ENCODE peak calls at places on chromosome 6, in seven cellular contexts. M is cardiac muscle cell, Y is mucosa of descending colon, D is breast epithelium, K is OCI-LY7, A is stomach, Z is H9. W is an unnamed sample. For H3K4me1, the result is how much of the 10 kb centered on the place peaks cover.

GRCh38 chr6:29964904-29965872 is 22.9 kb downstream of the HLA-A start:
- DNase-seq in M (peak), Z (peak), K (peak), D (peak), Y (peak), A (peak), W (peak)

GRCh38 chr6:97023982-97024381 is 99.5 kb downstream of the KLHL32 start:
- DNase-seq in A (no peak), Y (no peak), M (no peak), Z (no peak), D (no peak), K (no peak), W (no peak)

GRCh38 chr6:90072961-90073464 is 178.7 kb downstream of the GJA10 start:
- DNase-seq in Y (no peak), Z (no peak), A (no peak), M (no peak), D (no peak), K (no peak), W (no peak)

GRCh38 chr6:128139519-128139918 is 238.7 kb upstream of the THEMIS start:
- DNase-seq in D (no peak), Z (no peak), Y (no peak), K (no peak), M (no peak), A (no peak), W (no peak)

GRCh38 chr6:125953502-125953875 is 3.1 kb upstream of the HINT3 start:
- DNase-seq in Z (peak), A (peak), K (peak), Y (peak), D (no peak), M (no peak), W (peak)

GRCh38 chr6:129195666-129196065 is 312.7 kb downstream of the LAMA2 start:
- DNase-seq in D (no peak), M (no peak), A (no peak), Y (no peak), K (no peak), Z (no peak), W (no peak)

GRCh38 chr6:139126255-139126654 is 8.6 kb upstream of the HECA start:
- DNase-seq in K (no peak), A (no peak), M (no peak), D (no peak), Z (no peak), Y (no peak), W (no peak)

GRCh38 chr6:169046483-169047192 is 207.0 kb downstream of the THBS2 start:
- DNase-seq in K (no peak), D (no peak), A (no peak), Z (no peak), Y (no peak), M (no peak), W (no peak)

GRCh38 chr6:168884646-168885086 is 369.0 kb downstream of the THBS2 start:
- DNase-seq in Y (peak), K (peak), A (peak), Z (peak), D (peak), M (peak), W (peak)

GRCh38 chr6:170166511-170167122 is 124.3 kb downstream of the DLL1 start:
- DNase-seq in A (peak), M (no peak), Y (no peak), Z (no peak), D (no peak), K (no peak), W (peak)

GRCh38 chr6:52312461-52312860 is 27.9 kb upstream of the MCM3 start:
- DNase-seq in M (no peak), D (no peak), Z (no peak), K (no peak), A (no peak), Y (no peak), W (no peak)

GRCh38 chr6:2542858-2543218 is 207.9 kb downstream of the MYLK4 start:
- DNase-seq in Z (no peak), K (no peak), D (no peak), M (no peak), A (no peak), Y (peak), W (no peak)

GRCh38 chr6:133697666-133698065 is 191.2 kb upstream of the TCF21 start:
- DNase-seq in Y (no peak), D (no peak), A (no peak), Z (no peak), M (no peak), K (no peak), W (no peak)

GRCh38 chr6:119079288-119079809 is 885 bp upstream of the FAM184A start:
- DNase-seq in M (no peak), D (no peak), Y (peak), K (no peak), Z (no peak), A (no peak), W (no peak)

GRCh38 chr6:166005846-166006592 is 161.6 kb downstream of the TBXT start:
- DNase-seq in Y (peak), Z (peak), M (peak), D (no peak), A (peak), K (no peak), W (no peak)

GRCh38 chr6:111890981-111891380 is 17.7 kb upstream of the FYN start:
- DNase-seq in K (no peak), Z (no peak), A (no peak), Y (no peak), D (no peak), M (no peak), W (no peak)

GRCh38 chr6:102474041-102474807 is 1080.7 kb downstream of the GRIK2 start:
- DNase-seq in D (no peak), A (no peak), Z (no peak), M (no peak), K (no peak), Y (no peak), W (no peak)

GRCh38 chr6:115271001-115271400 is 789.7 kb downstream of the FRK start:
- DNase-seq in K (no peak), M (no peak), Z (no peak), Y (no peak), A (no peak), D (no peak), W (no peak)

GRCh38 chr6:17165383-17165782 is 63.5 kb downstream of the STMND1 start:
- DNase-seq in K (no peak), Y (no peak), D (no peak), M (no peak), Z (no peak), A (no peak), W (no peak)

GRCh38 chr6:35754452-35755321 is 17.9 kb downstream of the ARMC12 start:
- DNase-seq in Z (no peak), D (no peak), Y (no peak), M (no peak), A (no peak), K (no peak), W (no peak)

GRCh38 chr6:35750557-35750956 is 13.7 kb downstream of the ARMC12 start:
- DNase-seq in K (no peak), A (no peak), Z (no peak), M (no peak), Y (no peak), D (no peak), W (no peak)

GRCh38 chr6:35747877-35748276 is 11.0 kb downstream of the ARMC12 start:
- DNase-seq in Y (no peak), M (no peak), A (no peak), D (no peak), Z (no peak), K (no peak), W (no peak)

GRCh38 chr6:35752330-35752729 is 15.5 kb downstream of the ARMC12 start:
- DNase-seq in K (no peak), Z (no peak), Y (no peak), A (no peak), D (no peak), M (no peak), W (no peak)

DNA sequence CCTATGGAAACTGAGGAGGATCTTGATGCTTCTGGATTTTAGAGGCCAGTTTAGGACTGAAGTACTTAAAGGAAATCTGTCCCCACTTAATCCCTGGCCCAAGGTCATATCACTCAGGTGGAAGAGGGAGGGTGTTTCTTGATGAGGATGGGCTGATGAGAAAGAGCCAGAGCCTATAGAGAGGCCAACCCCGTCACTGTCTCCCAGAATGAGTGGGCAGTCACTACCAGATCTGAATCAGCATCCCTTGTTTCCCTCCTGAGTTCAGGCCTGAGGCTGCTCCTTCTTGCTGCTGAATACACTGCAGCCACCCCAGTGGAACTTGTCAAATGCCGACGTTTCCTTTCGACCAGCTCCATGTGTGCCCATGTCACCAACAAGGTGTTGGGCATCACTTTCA is 14.8 kb downstream of the ARMC12 start:
- DNase-seq in Z (no peak), D (no peak), K (no peak), Y (no peak), M (no peak), A (no peak), W (no peak)
- H3K4me1 ChIP-seq in Z (under half), D (under half), K (under half), Y (under half), M (under half), A (under half), W (under half)

GRCh38 chr6:167676000-167676665 is 150.6 kb upstream of the AFDN start:
- DNase-seq in Y (peak), M (peak), A (peak), D (no peak), Z (no peak), K (no peak), W (no peak)
- TF ChIP-seq CTCF in Y (no peak), M (no peak), A (no peak), D (no peak), Z (no peak), K (no peak), W (no peak)

DNA sequence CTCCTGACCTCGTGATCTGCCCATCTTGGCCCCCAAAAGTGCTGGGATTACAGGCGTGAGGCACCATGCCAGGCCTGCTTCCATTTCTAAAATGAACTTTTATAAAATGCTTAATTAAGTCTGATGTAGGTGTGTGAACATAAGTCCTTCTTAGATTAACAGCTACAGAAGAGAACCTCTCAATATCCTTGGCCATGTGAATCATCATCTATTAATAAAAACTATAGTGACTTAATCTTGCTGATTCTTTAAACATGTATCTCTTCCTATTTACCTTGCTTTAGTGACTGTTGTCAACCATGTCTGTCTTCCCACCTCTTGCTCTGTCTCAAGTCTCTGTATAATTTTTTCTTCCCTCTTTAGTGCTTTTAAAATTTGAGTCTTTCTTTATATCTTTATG is 127.1 kb downstream of the JARID2 start:
- DNase-seq in A (no peak), Z (no peak), Y (no peak), M (no peak), K (no peak), D (no peak), W (no peak)
- H3K4me1 ChIP-seq in A (half or more), Z (under half), Y (under half), M (under half), K (under half), D (under half), W (under half)

DNA sequence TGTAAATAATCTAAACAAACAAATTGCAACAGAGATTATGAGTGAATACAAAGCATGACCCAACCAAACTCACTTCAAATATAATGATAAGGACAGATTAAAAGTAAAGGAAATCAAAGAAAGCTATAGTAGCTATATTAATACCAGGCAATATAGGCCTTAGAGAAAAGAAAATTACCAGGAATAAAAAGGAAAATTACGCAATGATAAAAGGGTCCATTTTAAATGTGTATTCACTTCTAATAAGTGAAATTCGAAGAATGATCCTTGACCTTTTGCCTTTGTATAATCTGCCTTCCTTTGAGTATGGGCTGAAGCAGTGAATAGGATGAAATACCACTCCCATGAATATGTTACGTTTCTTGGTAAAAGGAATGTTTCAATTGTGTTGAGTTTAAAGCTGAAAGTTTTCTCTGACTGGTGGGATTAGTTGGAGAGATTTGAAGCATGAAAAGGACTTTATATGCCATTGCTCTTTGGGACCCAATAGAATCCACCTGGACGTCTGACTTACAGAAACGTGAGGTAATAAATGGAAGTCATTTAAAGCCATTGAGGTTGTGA is 91.9 kb upstream of the HMGCLL1 start:
- DNase-seq in D (no peak), M (no peak), Y (no peak), K (no peak), A (no peak), Z (no peak), W (no peak)
- TF ChIP-seq CTCF in D (no peak), M (no peak), Y (no peak), K (no peak), A (no peak), Z (no peak), W (no peak)

DNA sequence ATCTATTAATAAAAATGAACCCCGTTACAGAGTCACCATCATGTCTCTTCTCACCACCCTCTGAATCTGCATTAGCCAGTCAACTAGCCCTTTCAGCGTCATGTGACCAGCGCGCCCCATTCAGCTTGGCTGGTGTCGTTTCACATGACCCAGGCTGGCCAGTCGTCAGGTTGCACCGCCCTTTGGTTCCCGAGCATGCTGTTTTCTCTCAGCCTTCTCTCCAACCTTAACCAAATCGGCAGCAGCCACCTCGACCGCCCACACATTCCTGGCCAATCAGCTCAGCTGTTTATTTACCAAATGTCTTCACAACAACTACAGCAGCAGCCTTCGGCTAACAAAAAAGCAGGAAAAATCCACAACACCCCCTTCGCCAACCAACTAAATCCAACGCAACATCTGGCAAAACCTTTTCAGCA is 5.6 kb downstream of the SRSF3 start:
- DNase-seq in Z (peak), M (peak), A (peak), Y (no peak), K (no peak), D (peak), W (no peak)
- H3K4me1 ChIP-seq in Z (under half), M (under half), A (half or more), Y (half or more), K (half or more), D (under half), W (half or more)

GRCh38 chr6:113433506-113433991 is 423.6 kb upstream of the MARCKS start:
- DNase-seq in Z (no peak), K (no peak), D (peak), M (no peak), A (peak), Y (peak), W (peak)

GRCh38 chr6:113437571-113437970 is 419.6 kb upstream of the MARCKS start:
- DNase-seq in Z (no peak), A (no peak), M (no peak), Y (no peak), D (no peak), K (no peak), W (no peak)

GRCh38 chr6:113439861-113440260 is 417.3 kb upstream of the MARCKS start:
- DNase-seq in M (no peak), Z (no peak), A (no peak), Y (no peak), K (no peak), D (no peak), W (no peak)

GRCh38 chr6:113432729-113433505 is 424.2 kb upstream of the MARCKS start:
- DNase-seq in Y (no peak), A (no peak), D (no peak), M (no peak), K (no peak), Z (no peak), W (no peak)

DNA sequence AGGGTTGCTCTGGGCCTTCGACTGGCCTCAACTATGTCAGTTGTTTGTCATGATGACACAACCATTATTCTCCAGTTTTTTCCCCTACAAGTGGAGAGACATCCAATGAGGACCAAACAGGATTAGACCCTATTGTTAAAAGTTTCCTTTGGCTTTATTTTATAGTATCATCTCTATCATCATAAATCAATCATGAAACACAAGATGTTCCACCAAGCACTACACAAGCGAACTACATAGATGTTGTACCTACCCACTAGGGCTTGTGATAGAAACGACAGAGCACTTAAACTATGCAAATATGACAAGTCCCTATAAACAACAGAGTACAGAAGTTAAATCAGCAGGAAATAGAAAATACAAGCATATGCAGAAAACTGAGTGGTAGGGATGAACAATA is 422.5 kb upstream of the MARCKS start:
- DNase-seq in A (no peak), Z (no peak), Y (no peak), D (no peak), K (no peak), M (no peak), W (no peak)
- TF ChIP-seq CTCF in A (no peak), Z (no peak), Y (no peak), D (no peak), K (no peak), M (no peak), W (no peak)

DNA sequence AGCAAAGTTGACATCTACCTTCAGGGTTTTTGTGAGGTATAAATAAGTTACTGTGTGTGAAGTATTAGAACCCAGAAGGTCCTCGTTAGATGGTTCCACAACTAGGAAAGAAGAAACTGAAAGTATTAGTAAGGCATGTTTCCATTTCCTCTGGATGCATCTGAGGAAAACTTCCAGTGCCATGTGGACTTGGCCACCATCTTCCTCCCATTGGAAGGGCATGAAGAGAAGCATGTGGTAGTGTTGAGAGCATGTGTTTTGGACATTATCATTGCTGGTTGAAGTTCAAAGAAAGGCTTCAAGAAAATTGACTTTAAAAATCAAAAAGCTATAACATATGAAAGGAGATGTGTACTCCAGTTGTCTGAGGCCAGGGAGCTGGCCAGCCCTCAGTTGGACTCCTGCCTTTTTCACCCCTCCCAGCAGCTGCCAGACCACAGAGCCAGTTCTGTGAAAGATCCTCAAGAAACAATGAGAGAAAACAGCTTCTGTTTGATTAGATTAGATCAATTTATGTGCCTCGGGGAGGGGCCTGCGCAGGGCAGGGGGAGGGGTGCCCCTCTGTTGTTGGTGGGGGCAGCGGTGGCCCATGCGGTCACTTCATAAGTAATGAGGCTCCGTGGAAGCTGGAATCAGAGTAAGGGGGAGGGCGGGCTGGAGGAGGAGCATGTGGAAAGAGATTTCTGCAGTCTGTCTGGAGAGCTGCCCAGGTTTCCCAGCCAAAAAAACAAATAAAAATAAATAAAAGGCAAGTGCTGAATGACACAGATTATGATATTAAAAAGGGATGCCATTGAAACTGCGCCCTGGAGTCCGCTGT is 154.0 kb downstream of the JARID2 start:
- DNase-seq in A (peak), D (peak), Y (peak), K (no peak), M (peak), Z (no peak), W (no peak)
- H3K4me1 ChIP-seq in A (half or more), D (under half), Y (under half), K (under half), M (half or more), Z (under half), W (under half)

DNA sequence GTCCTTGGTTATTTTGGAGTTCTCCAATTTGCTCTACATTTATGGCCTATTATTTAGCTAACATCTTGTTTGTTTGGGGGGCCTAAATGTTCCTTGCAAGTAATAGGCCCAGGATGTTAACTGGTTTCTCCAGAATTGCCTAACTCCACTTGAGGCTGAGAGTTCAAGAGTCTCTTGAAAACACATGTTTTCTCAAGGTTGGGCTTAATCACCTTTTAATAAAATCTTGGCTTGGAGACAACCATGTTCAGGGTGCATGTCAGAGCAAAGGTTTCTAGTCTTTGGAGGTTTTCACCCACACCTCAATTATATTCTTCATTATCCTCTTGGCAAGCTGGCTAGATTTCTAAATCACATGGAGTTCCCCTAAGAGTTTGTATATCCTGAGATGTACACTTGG is 54.2 kb downstream of the KLHL31 start:
- DNase-seq in K (no peak), Y (no peak), D (no peak), Z (no peak), A (no peak), M (no peak), W (no peak)
- TF ChIP-seq CTCF in K (no peak), Y (no peak), D (no peak), Z (no peak), A (no peak), M (no peak), W (no peak)

GRCh38 chr6:132364675-132365074 is 36.6 kb downstream of the MOXD1 start:
- DNase-seq in A (no peak), K (no peak), D (no peak), Z (no peak), M (peak), Y (no peak), W (no peak)

GRCh38 chr6:132357120-132357519 is 44.2 kb downstream of the MOXD1 start:
- DNase-seq in A (no peak), K (no peak), M (no peak), Z (no peak), D (no peak), Y (no peak), W (no peak)

GRCh38 chr6:132364249-132364648 is 37.0 kb downstream of the MOXD1 start:
- DNase-seq in A (no peak), K (no peak), Y (no peak), Z (no peak), M (no peak), D (no peak), W (no peak)

GRCh38 chr6:132362318-132363185 is 38.7 kb downstream of the MOXD1 start:
- DNase-seq in K (no peak), Z (no peak), D (no peak), Y (no peak), M (no peak), A (no peak), W (no peak)

GRCh38 chr6:132359891-132360290 is 41.4 kb downstream of the MOXD1 start:
- DNase-seq in Z (no peak), D (no peak), Y (no peak), M (no peak), K (no peak), A (no peak), W (no peak)
- H3K4me1 ChIP-seq in Z (under half), D (under half), Y (under half), M (under half), K (under half), A (under half), W (under half)

GRCh38 chr6:87944541-87944954 is 103.1 kb upstream of the SPACA1 start:
- DNase-seq in D (peak), M (peak), K (peak), A (peak), Y (peak), Z (peak), W (peak)
- TF ChIP-seq CTCF in D (no peak), M (no peak), K (peak), A (no peak), Y (no peak), Z (no peak), W (no peak)